ENCODE peak calls at places on chromosomes 11 and 22, in four cellular contexts. O is H1, T is K562, X is HepG2. C is an unnamed sample.

GRCh38 chr22:28841111-28841510 is 40.7 kb upstream of the XBP1 start:
- DNase-seq in O (no peak), T (no peak), X (peak; percentile 34), C (no peak)

GRCh38 chr11:90310210-90310609 is 87.4 kb upstream of the CHORDC1 start:
- DNase-seq in O (no peak), T (no peak), X (peak; percentile 71), C (no peak)

GRCh38 chr11:102223859-102224258 is 93.4 kb upstream of the BIRC3 start:
- DNase-seq in T (no peak), X (no peak), O (no peak), C (no peak)

GRCh38 chr22:17131686-17132085 is 10.5 kb upstream of the TMEM121B start:
- DNase-seq in T (no peak), X (no peak), O (peak; percentile 17), C (no peak)

GRCh38 chr22:44489026-44489425 is 9.0 kb downstream of the RTL6 start:
- DNase-seq in O (no peak), T (no peak), X (no peak), C (no peak)

GRCh38 chr11:126754850-126755426 is 245.6 kb downstream of the KIRREL3 start:
- DNase-seq in O (no peak), T (no peak), X (no peak), C (no peak)

GRCh38 chr22:50220603-50221409 is 20.0 kb downstream of the SELENOO start:
- DNase-seq in T (no peak), O (no peak), X (no peak), C (no peak)

GRCh38 chr11:32396331-32396730 is 39.0 kb downstream of the WT1 start:
- DNase-seq in X (no peak), T (no peak), O (no peak), C (peak; percentile 27)

GRCh38 chr11:59787816-59788215 is 22.8 kb downstream of the MRPL16 start:
- DNase-seq in X (no peak), O (no peak), T (no peak), C (no peak)

GRCh38 chr11:70423523-70424505 is 25.5 kb downstream of the CTTN start:
- DNase-seq in T (peak; percentile 69), O (no peak), X (peak; percentile 50), C (peak; percentile 44)

GRCh38 chr11:68334923-68335322 is 22.5 kb downstream of the LRP5 start:
- DNase-seq in O (no peak), T (no peak), X (peak; percentile 40), C (no peak)
- H3K9me3 ChIP-seq in O (no peaks in the 10 kb centered on the region), T (no peaks in the 10 kb centered on the region), X (no peaks in the 10 kb centered on the region), C (no peaks in the 10 kb centered on the region)

DNA sequence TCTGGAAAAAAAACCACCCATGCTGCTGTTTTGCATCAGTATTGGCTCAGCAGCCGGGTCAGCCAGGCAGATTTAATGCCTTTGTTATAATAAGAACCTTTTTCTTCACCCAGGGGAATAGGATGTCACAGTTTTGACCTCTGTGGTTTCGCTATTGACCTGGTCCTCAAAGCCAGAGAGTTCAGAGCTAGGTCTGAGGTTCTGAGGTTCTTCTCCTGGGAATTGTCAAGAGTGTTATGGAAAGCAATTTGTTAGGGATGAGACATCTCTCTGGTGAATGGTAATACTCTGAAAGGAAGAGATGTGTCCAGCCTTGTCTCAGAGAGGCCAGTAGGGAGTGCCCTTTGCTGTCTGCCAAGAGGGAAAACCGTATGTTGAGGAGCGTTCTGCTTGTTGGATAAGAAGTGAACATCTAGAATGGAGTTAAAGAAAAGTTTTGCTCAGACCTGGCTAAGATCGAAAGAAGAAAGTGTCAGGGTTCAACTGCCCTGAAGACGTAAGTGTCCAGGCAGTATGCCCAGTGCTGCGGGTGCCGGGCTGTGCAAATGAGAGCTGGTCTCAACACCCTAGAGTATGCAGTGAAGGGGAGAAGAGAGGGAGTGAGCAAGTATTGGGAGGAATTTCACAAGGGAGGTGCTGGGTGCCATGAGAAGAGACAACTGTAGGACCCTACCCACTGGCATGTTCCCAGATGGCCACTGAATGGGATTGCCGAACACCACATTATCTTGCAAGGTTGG is 150.9 kb upstream of the TTC12 start:
- DNase-seq in X (no peak), T (no peak), O (no peak), C (no peak)
- TF ChIP-seq HDAC6 in X (no peak), T (no peak), O (no peak), C (no peak)

DNA sequence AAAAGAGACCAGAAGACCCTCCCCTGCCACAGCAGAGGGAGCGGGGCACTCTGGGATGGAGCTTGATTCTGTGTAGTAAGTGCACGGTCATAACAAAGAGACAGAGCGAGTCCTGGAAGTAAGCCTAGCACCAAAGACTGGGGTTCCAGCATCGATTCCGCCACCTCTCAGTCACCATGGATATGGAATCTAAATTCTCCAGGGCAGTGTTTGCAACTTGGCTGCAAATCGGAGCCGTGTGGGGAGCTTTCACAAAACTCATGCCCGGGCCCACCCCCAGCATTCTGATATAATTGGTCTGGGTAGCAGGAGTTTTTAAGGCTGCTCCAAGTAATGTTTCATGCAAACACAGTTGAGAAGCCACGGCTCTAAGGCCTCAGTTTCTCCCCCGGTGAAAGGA is 129.6 kb upstream of the OPCML start:
- DNase-seq in T (no peak), X (no peak), O (no peak), C (no peak)
- H3K9me3 ChIP-seq in T (no peaks in the 10 kb centered on the region), X (no peaks in the 10 kb centered on the region), O (no peaks in the 10 kb centered on the region), C (no peaks in the 10 kb centered on the region)

GRCh38 chr11:75775056-75775455 is 6.5 kb downstream of the DGAT2 start:
- DNase-seq in X (no peak), T (no peak), O (no peak), C (no peak)

GRCh38 chr11:75776546-75776945 is 8.0 kb downstream of the DGAT2 start:
- DNase-seq in T (no peak), X (no peak), O (no peak), C (no peak)

GRCh38 chr11:75779960-75780359 is 11.4 kb downstream of the DGAT2 start:
- DNase-seq in O (no peak), X (no peak), T (no peak), C (no peak)

GRCh38 chr11:75778962-75779361 is 10.4 kb downstream of the DGAT2 start:
- DNase-seq in T (no peak), X (no peak), O (no peak), C (no peak)

DNA sequence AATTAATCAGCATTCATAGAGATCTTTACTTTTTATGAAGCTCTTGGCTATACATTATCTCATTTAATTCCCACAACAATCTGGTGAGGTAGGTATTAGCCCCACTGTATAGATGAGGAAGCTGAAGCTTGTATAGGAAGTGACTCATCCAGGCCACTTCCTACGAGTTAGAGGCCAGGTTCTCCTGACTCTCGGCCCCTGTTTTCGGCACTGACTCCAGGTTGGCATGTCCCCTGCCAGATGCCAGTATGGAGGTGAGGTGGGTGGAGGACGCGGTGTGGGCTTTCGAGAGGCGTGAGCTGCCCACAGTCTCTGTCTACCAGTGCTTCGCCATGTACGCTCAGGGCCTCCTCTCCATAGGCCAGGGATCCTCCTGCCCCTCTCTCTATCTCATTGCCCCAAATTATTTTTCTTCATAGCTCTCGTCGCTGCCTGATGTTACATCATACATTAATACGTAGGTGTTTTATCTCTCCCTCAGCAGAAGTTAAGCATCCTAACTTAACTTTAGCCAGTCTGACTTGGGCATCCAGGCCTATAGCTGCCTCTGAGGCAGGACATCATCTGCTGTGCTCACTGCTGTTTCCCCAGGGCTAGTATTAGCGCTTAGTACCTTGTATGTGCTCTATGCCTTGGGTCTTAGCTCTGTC is 9.0 kb downstream of the DGAT2 start:
- DNase-seq in T (no peak), O (no peak), X (no peak), C (no peak)
- TF ChIP-seq HDAC6 in T (no peak), O (no peak), X (no peak), C (no peak)

GRCh38 chr11:35049906-35050531 is 89.0 kb upstream of the CD44 start:
- DNase-seq in O (no peak), X (no peak), T (no peak), C (peak; percentile 44)
- H3K9me3 ChIP-seq in O (no peaks in the 10 kb centered on the region), X (no peaks in the 10 kb centered on the region), T (no peaks in the 10 kb centered on the region), C (peaks cover 16% of the 10 kb centered on the region)

GRCh38 chr11:221998-222789 is 13.9 kb downstream of the SIRT3 start:
- DNase-seq in O (no peak), X (no peak), T (no peak), C (no peak)
- TF ChIP-seq HDAC6 in O (no peak), X (no peak), T (no peak), C (no peak)

GRCh38 chr11:122230387-122230760 is 114.4 kb upstream of the BLID start:
- DNase-seq in T (no peak), O (no peak), X (no peak), C (no peak)
- H3K9me3 ChIP-seq in T (no peaks in the 10 kb centered on the region), O (no peaks in the 10 kb centered on the region), X (no peaks in the 10 kb centered on the region), C (no peaks in the 10 kb centered on the region)